ENCODE peak calls at places on chromosome 10, in five cellular contexts. M is fibroblast of the aortic adventitia, W is IMR-90, N is MM.1S, P is esophagus squamous epithelium. B is an unnamed sample.
A peak's percentile ranks its signal among the peaks of the same experiment; 100 is the strongest.

GRCh38 chr10:71701733-71702132 is 17.8 kb downstream of the C10orf105 start:
- DNase-seq in M (no peak), W (no peak), N (no peak), P (no peak), B (no peak)

GRCh38 chr10:102545997-102546396 is 42.2 kb downstream of the SUFU start:
- DNase-seq in M (peak; percentile 18), W (no peak), N (no peak), P (no peak), B (no peak)

GRCh38 chr10:131852823-131853609 is 47.8 kb upstream of the PPP2R2D start:
- DNase-seq in M (no peak), W (no peak), N (no peak), P (no peak), B (peak; percentile 50)

GRCh38 chr10:113644185-113645120 is 19.4 kb downstream of the NRAP start:
- DNase-seq in M (peak; percentile 33), W (peak; percentile 77), N (no peak), P (no peak), B (no peak)

GRCh38 chr10:31642296-31642695 is 286.3 kb downstream of the ARHGAP12 start:
- DNase-seq in M (no peak), W (no peak), N (no peak), P (no peak), B (no peak)

GRCh38 chr10:6337382-6337781 is 134.7 kb downstream of the PFKFB3 start:
- DNase-seq in M (no peak), W (no peak), N (no peak), P (no peak), B (no peak)

GRCh38 chr10:131888186-131888604 is 12.6 kb upstream of the PPP2R2D start:
- DNase-seq in M (no peak), W (no peak), N (no peak), P (no peak), B (no peak)

GRCh38 chr10:88080213-88080612 is 216.8 kb downstream of the PTEN start:
- DNase-seq in M (peak; percentile 32), W (peak; percentile 78), N (peak; percentile 79), P (no peak), B (no peak)

GRCh38 chr10:132110091-132110490 is 44.3 kb downstream of the JAKMIP3 start:
- DNase-seq in M (no peak), W (no peak), N (no peak), P (no peak), B (peak; percentile 80)

GRCh38 chr10:59225211-59225610 is 48.8 kb downstream of the PHYHIPL start:
- DNase-seq in M (no peak), W (no peak), N (no peak), P (no peak), B (no peak)

GRCh38 chr10:12500406-12501303 is 151.3 kb downstream of the CAMK1D start:
- DNase-seq in M (peak; percentile 21), W (no peak), N (no peak), P (no peak), B (peak; percentile 48)

GRCh38 chr10:131086511-131086910 is 225.0 kb downstream of the TCERG1L start:
- DNase-seq in M (no peak), W (no peak), N (no peak), P (no peak), B (no peak)

GRCh38 chr10:22473044-22473443 is 127.7 kb downstream of the SPAG6 start:
- DNase-seq in M (no peak), W (no peak), N (no peak), P (no peak), B (no peak)

DNA sequence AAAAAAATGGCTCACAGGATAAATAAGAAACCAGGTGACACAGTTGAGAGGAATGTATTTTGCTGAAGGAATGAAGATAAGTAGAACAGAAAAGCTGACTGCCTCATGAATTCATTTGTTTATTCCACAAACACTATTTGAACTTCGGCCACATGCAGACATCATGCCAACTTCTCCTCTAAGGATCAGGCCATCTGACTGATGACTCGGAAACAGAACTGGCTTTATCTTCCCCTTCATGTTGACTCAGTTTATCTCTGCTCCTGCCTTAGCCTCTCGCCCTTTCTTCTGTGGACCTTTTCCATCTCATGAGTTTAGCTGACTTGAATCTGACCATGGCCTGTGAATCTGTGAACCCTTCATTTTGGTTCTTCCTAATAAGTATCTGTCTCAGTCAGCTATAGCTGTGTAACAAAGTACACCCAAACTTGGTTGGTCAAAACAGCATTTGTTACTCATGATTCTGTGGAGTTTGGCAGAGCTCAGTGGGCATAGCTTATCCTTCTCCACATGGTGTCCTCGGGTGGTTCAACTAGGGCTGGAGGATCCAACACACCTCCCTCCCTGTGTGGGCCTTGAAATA is 44.0 kb upstream of the GRID1 start:
- DNase-seq in M (peak; percentile 81), W (peak; percentile 89), N (no peak), P (no peak), B (no peak)
- H3K4me3 ChIP-seq in M (no peak overlapping the region), W (no peak overlapping the region), N (peak overlapping the region; percentile 43), P (no peak overlapping the region), B (no peak overlapping the region)

DNA sequence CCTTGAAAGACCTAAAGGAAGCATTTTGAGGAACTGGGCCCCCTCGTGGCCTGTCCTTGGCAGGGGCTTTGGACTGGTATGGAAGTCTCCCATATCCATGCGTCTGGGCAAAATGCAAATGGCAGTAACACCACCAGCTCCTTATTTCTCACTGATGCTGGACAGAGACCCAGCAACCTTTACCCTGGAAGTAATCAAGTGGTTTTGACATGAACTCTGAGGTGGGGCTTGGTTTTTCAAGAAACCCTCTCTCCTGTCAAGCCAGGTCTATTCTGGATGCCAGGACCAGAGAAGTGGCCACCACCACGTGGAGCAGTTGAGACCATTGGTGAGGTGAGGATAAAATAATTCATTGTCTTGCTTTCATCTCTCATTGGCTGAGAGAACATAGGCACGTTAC is 84.4 kb downstream of the OTUD1 start:
- DNase-seq in M (no peak), W (no peak), N (no peak), P (no peak), B (no peak)
- TF ChIP-seq CTCF in M (no peak), W (no peak), N (no peak), P (no peak), B (no peak)

GRCh38 chr10:133277277-133277992 is 767 bp upstream of the ADAM8 start:
- DNase-seq in M (no peak), W (no peak), N (peak; percentile 5), P (no peak), B (no peak)

GRCh38 chr10:133274751-133275682 is 1.7 kb downstream of the ADAM8 start:
- DNase-seq in M (no peak), W (no peak), N (peak; percentile 94), P (no peak), B (no peak)

GRCh38 chr10:133276435-133277201 is at the start of gene ADAM8:
- DNase-seq in M (no peak), W (no peak), N (peak; percentile 79), P (no peak), B (no peak)

GRCh38 chr10:133275683-133276092 is 980 bp downstream of the ADAM8 start:
- DNase-seq in M (no peak), W (no peak), N (peak; percentile 68), P (no peak), B (no peak)

DNA sequence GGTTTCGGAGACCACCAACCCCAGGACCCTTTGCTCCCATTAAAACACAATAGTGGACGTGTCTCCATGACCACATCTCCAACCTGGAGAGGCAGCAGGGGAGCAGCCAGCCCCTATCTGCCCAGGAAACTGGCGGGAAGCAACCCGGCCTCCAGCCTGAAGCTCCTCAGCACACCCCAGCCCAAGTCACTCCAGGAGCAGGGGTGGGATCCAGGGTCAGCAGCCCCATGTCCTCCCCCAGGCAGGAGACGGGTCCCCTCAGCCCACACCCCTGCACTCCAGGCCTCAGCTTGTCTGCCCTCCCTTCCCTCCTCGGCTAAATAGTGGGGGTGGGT is 601 bp downstream of the ADAM8 start:
- DNase-seq in M (no peak), W (no peak), N (peak; percentile 11), P (no peak), B (no peak)
- H3K4me3 ChIP-seq in M (no peak overlapping the region), W (no peak overlapping the region), N (peak overlapping the region; percentile 82), P (peak overlapping the region; percentile 15), B (no peak overlapping the region)

DNA sequence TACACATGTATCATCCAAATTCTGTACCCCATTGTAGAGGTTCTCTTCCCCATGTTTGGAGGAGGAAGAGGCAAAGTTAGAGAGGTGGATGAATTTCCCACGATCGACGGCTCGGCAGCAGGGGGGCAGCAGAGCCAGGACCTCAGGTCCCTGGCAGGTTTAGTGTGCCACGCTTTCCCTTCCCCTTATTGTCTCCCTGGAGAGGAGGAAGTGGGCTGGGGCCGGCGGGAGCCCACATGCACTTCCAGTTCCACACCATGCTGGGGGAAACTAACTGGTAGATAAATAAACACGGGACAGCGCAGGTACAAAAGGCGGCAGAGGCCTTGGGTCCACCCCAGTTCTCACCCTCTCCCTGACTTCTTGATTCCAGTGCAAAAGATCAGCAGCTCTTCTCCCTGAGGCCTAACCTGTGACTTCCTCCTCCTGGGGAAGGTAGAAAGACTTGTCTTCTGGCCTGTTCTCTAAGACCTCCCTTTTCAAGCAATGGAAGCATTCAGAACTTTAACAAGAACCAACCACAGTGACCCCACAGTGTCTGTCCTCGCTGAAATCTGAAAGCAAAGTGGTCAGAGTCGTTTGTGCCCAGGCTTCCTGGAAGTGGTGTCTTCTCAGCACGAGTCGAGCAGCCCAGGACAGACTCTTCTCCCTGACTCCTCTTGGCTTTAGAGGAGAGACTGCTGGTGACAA is 30.5 kb upstream of the SRGN start:
- DNase-seq in M (no peak), W (no peak), N (no peak), P (no peak), B (no peak)
- TF ChIP-seq CTCF in M (no peak), W (no peak), N (no peak), P (no peak), B (no peak)

DNA sequence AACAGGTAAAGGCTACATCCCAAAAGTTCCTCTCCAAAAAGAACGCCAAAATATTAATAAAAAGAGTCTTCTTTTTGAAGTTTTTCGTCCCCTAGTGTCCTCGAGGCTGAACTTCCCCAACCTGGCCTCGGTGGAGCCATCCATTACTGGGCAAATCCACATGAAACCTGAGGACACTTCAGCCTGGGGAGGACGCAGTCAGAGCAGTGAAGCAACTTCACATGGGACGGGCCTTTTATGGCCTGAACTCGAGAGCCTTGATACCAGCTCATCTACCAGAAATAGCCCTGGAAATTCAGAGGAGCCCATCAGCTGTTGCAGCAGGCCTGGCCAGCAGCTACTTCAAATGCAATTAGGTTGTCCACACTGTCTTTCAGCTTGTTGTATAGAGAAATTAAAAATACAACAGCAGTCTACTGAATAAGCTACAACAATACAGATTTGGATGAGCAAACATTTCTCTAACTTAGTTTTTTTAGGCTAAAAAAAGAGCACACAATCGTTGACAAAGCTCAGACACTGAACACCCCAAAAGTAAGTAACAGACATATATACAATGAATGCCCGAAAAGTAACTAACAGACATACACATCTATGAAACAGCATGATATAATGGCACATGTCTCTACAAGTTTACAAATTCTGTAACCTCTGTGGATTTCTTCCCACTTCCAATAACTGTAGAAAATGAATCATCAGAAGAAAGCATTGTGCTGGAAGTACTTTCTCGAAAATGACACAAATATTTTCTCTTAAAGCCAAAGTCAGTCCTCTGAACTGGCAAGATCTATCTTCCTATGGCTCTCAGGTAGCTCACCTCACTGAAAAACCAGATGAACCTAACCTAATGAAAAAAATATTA is at the start of gene SVIL:
- DNase-seq in M (peak; percentile 81), W (peak; percentile 71), N (no peak), P (no peak), B (peak; percentile 92)
- H3K4me3 ChIP-seq in M (peak within 1 kb of the TSS; percentile 69), W (no peak within 1 kb of the TSS), N (no peak within 1 kb of the TSS), P (peak within 1 kb of the TSS; percentile 3), B (no peak within 1 kb of the TSS)

GRCh38 chr10:109411897-109412296 is 511.4 kb downstream of the XPNPEP1 start:
- DNase-seq in M (peak; percentile 25), W (no peak), N (no peak), P (no peak), B (no peak)
- TF ChIP-seq CTCF in M (no peak), W (peak; percentile 1), N (no peak), P (no peak), B (no peak)

B was measured in lower leg skin.